ENCODE peak calls at places on chromosomes 11 and 22, in five cellular contexts. W is left ventricle myocardium inferior; I is GM23248; L is ureter; U is stimulated activated naive B cell treated with anti-CD40 and anti-IgM and Interleukin-4, amounts not matched to agents 10 μg/mL and 1 μg/mL and 100 μg/mL, for 72 hours. C is an unnamed sample.

GRCh38 chr11:17722000-17722643 is 2.8 kb downstream of the MYOD1 start:
- DNase-seq in U (no peak), I (peak), W (no peak), L (no peak), C (no peak)

GRCh38 chr11:20211691-20212090 is 51.4 kb upstream of the DBX1 start:
- DNase-seq in W (no peak), L (no peak), U (no peak), I (no peak), C (no peak)

GRCh38 chr11:126359431-126360048 is 4.1 kb downstream of the ST3GAL4 start:
- DNase-seq in W (peak), L (peak), U (no peak), I (peak), C (no peak)

GRCh38 chr22:27139935-27140493 is 482.6 kb downstream of the MIAT start:
- DNase-seq in U (no peak), L (no peak), I (peak), W (no peak), C (no peak)

GRCh38 chr11:100910808-100911207 is 218.8 kb downstream of the PGR start:
- DNase-seq in U (no peak), I (no peak), L (no peak), W (no peak), C (no peak)

GRCh38 chr11:88338223-88338661 is 706 bp upstream of the CTSC start:
- DNase-seq in L (peak), W (peak), I (peak), U (peak), C (peak)

GRCh38 chr22:39428597-39429071 is 28.2 kb upstream of the MGAT3 start:
- DNase-seq in U (no peak), L (no peak), W (no peak), I (no peak), C (no peak)

GRCh38 chr11:46239801-46240061 is 37.7 kb upstream of the CREB3L1 start:
- DNase-seq in I (peak), W (no peak), U (no peak), L (no peak), C (no peak)

GRCh38 chr22:44990810-44991209 is 19.0 kb downstream of the PHF21B start:
- DNase-seq in U (no peak), I (no peak), L (no peak), W (no peak), C (no peak)

GRCh38 chr22:42560781-42561180 is 7.0 kb downstream of the SERHL2 start:
- DNase-seq in U (no peak), I (peak), L (no peak), W (no peak), C (no peak)

GRCh38 chr11:62721994-62722393 is 5.3 kb downstream of the HNRNPUL2 start:
- DNase-seq in W (no peak), U (no peak), L (no peak), I (peak), C (no peak)

GRCh38 chr11:58508005-58508404 is at the start of gene OR5B21:
- DNase-seq in L (no peak), U (no peak), W (no peak), I (no peak), C (no peak)